ENCODE peak calls at places on chromosomes 7 and 10, in seven cellular contexts. L, B, W, Y, Z, R and Q are unnamed samples.

GRCh38 chr10:132550366-132551092 is 12.9 kb downstream of the INPP5A start:
- DNase-seq in L (no peak), B (peak), W (no peak), Y (no peak), Z (no peak), R (no peak), Q (no peak)

GRCh38 chr10:70906031-70906804 is 17.9 kb upstream of the PCBD1 start:
- DNase-seq in L (no peak), B (no peak), W (no peak), Y (no peak), Z (no peak), R (no peak), Q (no peak)

GRCh38 chr10:72727128-72727527 is 35.2 kb downstream of the MCU start:
- DNase-seq in L (no peak), B (peak), W (no peak), Y (no peak), Z (no peak), R (no peak), Q (no peak)

GRCh38 chr10:91576096-91576545 is 56.8 kb downstream of the PPP1R3C start:
- DNase-seq in L (no peak), B (no peak), W (no peak), Y (peak), Z (no peak), R (no peak), Q (no peak)

GRCh38 chr7:73717991-73718405 is 1.5 kb downstream of the STX1A start:
- DNase-seq in L (peak), B (no peak), W (no peak), Y (peak), Z (no peak), R (no peak), Q (no peak)

GRCh38 chr10:90587081-90587491 is 270.8 kb downstream of the HTR7 start:
- DNase-seq in L (peak), B (no peak), W (no peak), Y (no peak), Z (no peak), R (no peak), Q (no peak)

GRCh38 chr7:77993823-77994222 is 195.2 kb downstream of the PHTF2 start:
- DNase-seq in L (no peak), B (no peak), W (no peak), Y (no peak), Z (no peak), R (no peak), Q (no peak)

GRCh38 chr7:100963386-100963785 is 6.0 kb upstream of the MUC12 start:
- DNase-seq in L (no peak), B (no peak), W (no peak), Y (no peak), Z (no peak), R (no peak), Q (no peak)

GRCh38 chr7:156640949-156641485 is 443 bp downstream of the RNF32 start:
- DNase-seq in L (peak), B (no peak), W (no peak), Y (peak), Z (no peak), R (no peak), Q (peak)

GRCh38 chr10:109732254-109732653 is 191.1 kb downstream of the XPNPEP1 start:
- DNase-seq in L (no peak), B (no peak), W (no peak), Y (no peak), Z (no peak), R (no peak), Q (no peak)

GRCh38 chr10:79352035-79352595 is 4.8 kb downstream of the PPIF start:
- DNase-seq in L (no peak), B (no peak), W (no peak), Y (no peak), Z (no peak), R (no peak), Q (no peak)

GRCh38 chr10:102117391-102118159 is 2.6 kb downstream of the LDB1 start:
- DNase-seq in L (no peak), B (peak), W (peak), Y (peak), Z (no peak), R (no peak), Q (no peak)

GRCh38 chr7:108368466-108368865 is 87.8 kb downstream of the NRCAM start:
- DNase-seq in L (no peak), B (no peak), W (no peak), Y (no peak), Z (no peak), R (no peak), Q (no peak)

GRCh38 chr7:116395125-116395791 is 104.3 kb upstream of the CAV2 start:
- DNase-seq in L (peak), B (no peak), W (no peak), Y (no peak), Z (no peak), R (peak), Q (no peak)

GRCh38 chr10:45547207-45547606 is 125.4 kb downstream of the ZFAND4 start:
- DNase-seq in L (no peak), B (no peak), W (no peak), Y (no peak), Z (no peak), R (no peak), Q (no peak)

GRCh38 chr7:99407849-99408346 is 499 bp downstream of the PDAP1 start:
- DNase-seq in L (no peak), B (peak), W (peak), Y (peak), Z (no peak), R (no peak), Q (peak)

GRCh38 chr10:78199759-78200158 is 166.1 kb downstream of the RPS24 start:
- DNase-seq in L (no peak), B (no peak), W (no peak), Y (no peak), Z (no peak), R (no peak), Q (peak)

GRCh38 chr10:6929157-6929830 is 349.2 kb upstream of the PRKCQ start:
- DNase-seq in L (no peak), B (no peak), W (no peak), Y (no peak), Z (no peak), R (no peak), Q (peak)

GRCh38 chr7:2508327-2509231 is 11.0 kb upstream of the LFNG start:
- DNase-seq in L (no peak), B (no peak), W (no peak), Y (no peak), Z (no peak), R (no peak), Q (peak)

GRCh38 chr10:11794566-11794965 is 28.6 kb upstream of the PROSER2 start:
- DNase-seq in L (no peak), B (no peak), W (peak), Y (no peak), Z (no peak), R (no peak), Q (no peak)

GRCh38 chr10:101892782-101893391 is 49.3 kb upstream of the KCNIP2 start:
- DNase-seq in L (no peak), B (no peak), W (no peak), Y (no peak), Z (no peak), R (no peak), Q (no peak)

GRCh38 chr7:37062019-37062418 is 337.7 kb upstream of the AOAH start:
- DNase-seq in L (no peak), B (no peak), W (no peak), Y (no peak), Z (no peak), R (no peak), Q (no peak)

DNA sequence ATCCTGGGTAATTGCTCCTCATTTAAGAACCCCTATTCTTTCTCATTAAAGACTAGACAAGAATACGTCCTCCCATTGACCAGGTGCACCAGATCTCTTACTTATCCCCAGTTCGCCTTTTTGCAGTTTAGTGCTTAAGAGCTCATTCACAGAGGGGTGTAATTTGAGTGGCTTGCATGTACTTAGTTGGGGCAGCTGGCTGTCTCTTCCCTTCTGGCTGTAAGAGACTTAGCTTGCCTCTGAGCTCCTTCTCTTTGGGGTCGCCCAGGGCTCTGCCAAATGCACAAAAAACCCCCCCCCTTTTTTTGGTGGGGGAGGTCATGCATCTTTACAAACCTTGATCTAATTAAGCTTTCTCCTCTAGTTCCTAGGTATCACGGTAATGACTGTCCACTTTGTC is 26.2 kb downstream of the GAD2 start:
- DNase-seq in L (no peak), B (no peak), W (no peak), Y (no peak), Z (no peak), R (no peak), Q (no peak)
- TF ChIP-seq JUND in L (no peak), B (no peak), W (no peak), Y (no peak), Z (no peak), R (no peak), Q (no peak)

GRCh38 chr7:129574487-129574886 is 37.0 kb upstream of the NRF1 start:
- DNase-seq in L (no peak), B (no peak), W (no peak), Y (no peak), Z (no peak), R (no peak), Q (no peak)
- TF ChIP-seq JUND in L (no peak), B (no peak), W (no peak), Y (no peak), Z (no peak), R (no peak), Q (no peak)

DNA sequence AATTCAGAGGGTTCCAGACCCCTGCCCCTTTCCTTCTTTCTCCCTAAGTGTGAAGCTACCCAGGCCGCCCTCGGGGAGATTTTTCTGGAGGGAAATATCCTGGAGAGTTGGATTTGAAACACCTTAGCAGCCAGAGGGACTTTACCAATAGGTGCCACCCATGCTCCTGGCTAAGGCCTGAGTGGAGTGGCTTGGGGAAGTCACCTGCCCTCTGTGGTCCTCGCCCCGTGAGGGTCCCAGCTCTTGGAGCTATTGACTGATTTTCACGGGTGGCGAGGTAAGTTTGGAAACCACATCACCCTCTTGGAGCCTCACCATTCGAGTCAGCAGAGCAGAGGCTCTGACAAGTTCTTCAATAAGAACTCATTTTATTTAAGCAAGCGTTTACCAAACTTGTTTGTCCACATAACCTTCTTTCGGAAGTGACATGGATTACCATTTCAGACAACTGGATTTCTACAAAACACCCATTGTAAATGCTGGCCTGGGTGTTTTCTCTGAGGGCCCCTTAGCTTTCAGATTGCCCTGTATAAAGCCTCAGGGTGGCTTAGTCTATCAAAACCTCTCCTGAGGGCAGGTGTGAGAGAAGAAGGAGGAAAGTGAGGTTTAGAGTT is 20.4 kb downstream of the AQP1 start:
- DNase-seq in L (no peak), B (peak), W (no peak), Y (no peak), Z (no peak), R (no peak), Q (no peak)
- TF ChIP-seq JUND in L (no peak), B (no peak), W (no peak), Y (no peak), Z (no peak), R (no peak), Q (no peak)

GRCh38 chr10:3487228-3487627 is 297.8 kb downstream of the KLF6 start:
- DNase-seq in L (no peak), B (no peak), W (no peak), Y (no peak), Z (no peak), R (no peak), Q (no peak)
- TF ChIP-seq JUND in L (no peak), B (no peak), W (no peak), Y (no peak), Z (no peak), R (no peak), Q (no peak)

GRCh38 chr7:105808703-105809590 is 67.5 kb downstream of the ATXN7L1 start:
- DNase-seq in L (no peak), B (no peak), W (no peak), Y (peak), Z (peak), R (no peak), Q (no peak)
- TF ChIP-seq JUND in L (no peak), B (no peak), W (no peak), Y (no peak), Z (peak), R (no peak), Q (no peak)

DNA sequence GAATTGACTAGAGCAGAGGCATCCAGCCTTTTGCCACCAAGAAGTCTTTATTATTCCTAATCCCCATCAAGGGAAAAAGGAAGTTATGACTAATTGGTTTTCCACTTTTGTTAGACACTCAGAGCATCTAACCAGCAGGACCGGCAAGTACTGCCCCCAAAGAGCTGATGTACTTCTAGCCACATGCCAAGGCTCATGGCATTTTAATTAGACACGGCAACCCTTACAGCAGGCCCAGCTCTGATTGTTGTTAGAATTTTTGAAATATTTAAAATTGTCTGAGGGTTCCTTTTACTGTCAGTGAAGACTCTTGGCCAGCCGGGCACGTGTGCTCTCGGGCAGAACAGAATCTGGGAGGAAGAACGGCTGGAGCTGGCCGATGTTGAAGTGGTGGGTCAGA is 114.8 kb downstream of the SPAG6 start:
- DNase-seq in L (no peak), B (no peak), W (no peak), Y (no peak), Z (no peak), R (no peak), Q (no peak)
- TF ChIP-seq JUND in L (no peak), B (no peak), W (no peak), Y (no peak), Z (no peak), R (no peak), Q (no peak)

DNA sequence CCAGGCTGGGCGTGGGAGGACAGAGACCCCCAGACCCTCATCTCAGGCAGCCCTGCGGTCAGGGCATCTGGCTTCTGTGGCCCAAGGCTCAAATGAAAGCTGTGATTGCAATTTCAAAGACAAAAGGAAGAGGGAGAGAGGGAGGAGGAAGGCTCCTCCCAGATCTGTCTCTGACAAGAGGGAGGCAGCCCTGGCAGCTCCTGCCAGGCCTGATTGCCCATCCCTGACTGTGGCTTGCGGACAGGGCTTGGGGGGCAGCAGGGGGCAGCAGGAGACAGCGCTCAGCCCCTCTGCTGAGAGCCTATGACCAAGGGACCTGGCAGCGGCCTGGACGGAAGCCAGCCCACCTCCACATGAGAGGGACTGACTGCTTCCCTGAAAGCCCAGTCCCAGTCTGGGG is 91.8 kb downstream of the PTPRN2 start:
- DNase-seq in L (peak), B (peak), W (peak), Y (peak), Z (no peak), R (peak), Q (no peak)
- TF ChIP-seq JUND in L (no peak), B (no peak), W (no peak), Y (no peak), Z (no peak), R (no peak), Q (no peak)

DNA sequence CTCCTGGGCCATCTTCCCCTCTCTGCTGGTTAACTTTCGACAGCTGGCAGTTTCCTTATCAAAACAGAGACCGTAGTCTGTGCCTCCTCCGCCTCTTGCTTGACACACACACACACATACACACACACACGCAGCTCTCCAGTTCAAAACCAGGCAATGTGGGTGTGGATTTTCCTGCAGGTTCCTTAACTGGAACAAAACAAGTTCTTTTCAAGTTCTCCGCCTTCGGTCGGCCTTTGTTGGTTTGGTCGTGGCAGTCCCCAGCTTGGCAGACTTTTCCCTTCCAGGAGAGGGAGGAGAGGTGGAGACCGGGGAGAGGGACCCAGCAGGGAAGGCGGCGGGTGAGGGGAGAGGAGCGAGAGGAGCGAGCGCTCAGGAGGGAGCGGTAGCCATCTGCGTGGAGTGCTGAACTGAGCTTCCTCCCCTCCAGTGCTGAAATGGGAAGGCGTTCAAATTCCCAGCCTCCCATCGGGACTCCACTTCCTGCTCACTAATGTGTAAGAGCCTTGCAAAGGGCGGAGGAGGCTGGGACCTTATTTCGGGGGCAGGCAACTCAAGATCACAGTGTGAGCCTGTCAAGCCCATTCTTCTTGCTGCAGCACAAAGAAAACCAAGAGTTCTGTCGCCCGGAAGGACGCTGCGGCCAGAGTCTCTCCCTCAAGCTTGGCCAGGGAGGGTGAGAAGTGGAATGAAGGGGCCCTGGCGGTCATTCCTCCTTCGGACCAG is 120.6 kb downstream of the PRPF18 start:
- DNase-seq in L (no peak), B (no peak), W (peak), Y (peak), Z (no peak), R (peak), Q (peak)
- TF ChIP-seq JUND in L (no peak), B (no peak), W (no peak), Y (no peak), Z (no peak), R (no peak), Q (no peak)

GRCh38 chr10:21720090-21720489 is 186.1 kb downstream of the MLLT10 start:
- DNase-seq in L (no peak), B (no peak), W (no peak), Y (no peak), Z (no peak), R (no peak), Q (no peak)

GRCh38 chr10:21712975-21713374 is 178.9 kb downstream of the MLLT10 start:
- DNase-seq in L (no peak), B (no peak), W (no peak), Y (no peak), Z (no peak), R (no peak), Q (no peak)

GRCh38 chr10:21721000-21721670 is 187.1 kb downstream of the MLLT10 start:
- DNase-seq in L (no peak), B (no peak), W (no peak), Y (no peak), Z (no peak), R (no peak), Q (no peak)

GRCh38 chr10:21719502-21719901 is 185.5 kb downstream of the MLLT10 start:
- DNase-seq in L (no peak), B (no peak), W (no peak), Y (no peak), Z (no peak), R (no peak), Q (no peak)

DNA sequence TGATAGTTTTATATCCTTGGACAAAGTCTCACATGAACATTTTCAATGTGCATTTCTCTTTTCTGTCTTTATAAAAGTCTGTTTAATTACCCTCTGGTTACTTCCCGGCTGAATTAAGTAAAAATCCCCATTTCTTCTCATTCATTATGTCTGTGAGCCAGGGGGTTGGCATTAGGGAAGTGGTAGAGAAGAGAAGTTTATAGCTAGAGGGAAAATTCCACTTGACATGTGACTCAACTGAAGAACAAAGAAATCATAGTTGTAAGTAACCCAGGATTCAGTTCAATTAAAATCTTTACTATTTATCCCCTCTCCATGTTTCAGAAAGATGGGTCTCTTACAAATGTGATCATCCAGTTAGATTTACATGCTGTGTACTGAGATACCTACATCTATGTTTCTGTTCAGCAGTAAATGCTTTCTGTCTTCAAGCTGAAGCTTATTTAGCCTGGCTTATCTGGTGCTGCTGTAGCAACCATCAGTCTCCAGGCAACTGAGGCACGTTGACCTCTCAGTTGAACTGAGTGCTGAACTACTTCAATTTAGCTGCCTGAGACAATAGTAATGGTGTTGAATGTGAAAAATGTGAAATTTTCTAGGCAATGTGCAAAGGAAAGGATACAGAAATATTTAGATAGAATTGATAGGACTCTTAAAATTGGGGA is 181.6 kb downstream of the MLLT10 start:
- DNase-seq in L (peak), B (no peak), W (no peak), Y (no peak), Z (no peak), R (no peak), Q (peak)
- TF ChIP-seq JUND in L (no peak), B (no peak), W (no peak), Y (no peak), Z (no peak), R (no peak), Q (no peak)